ENCODE peak calls at places on chromosome 10, in four cellular contexts. E is activated CD4-positive, CD25-positive, alpha-beta regulatory T cell treated with anti-CD3 and anti-CD28 coated beads, Interleukin-2, amount 50 U/mL, for 16 hours; C is activated naive CD4-positive, alpha-beta T cell; N is astrocyte of the spinal cord. O is an unnamed sample.
A peak's percentile ranks its signal among the peaks of the same experiment; 100 is the strongest.

GRCh38 chr10:95236068-95236903 is 42.2 kb downstream of the ACSM6 start:
- DNase-seq in C (no peak), E (no peak), N (peak; percentile 81), O (peak; percentile 82)

GRCh38 chr10:76026176-76026771 is 594.9 kb downstream of the LRMDA start:
- DNase-seq in E (no peak), C (no peak), N (no peak), O (no peak)

GRCh38 chr10:42519761-42520460 is 118.5 kb downstream of the ZNF33B start:
- DNase-seq in N (peak; percentile 3), C (no peak), E (no peak), O (peak; percentile 1)

GRCh38 chr10:131320860-131321604 is 9.5 kb upstream of the TCERG1L start:
- DNase-seq in C (no peak), N (no peak), E (no peak), O (no peak)

GRCh38 chr10:92691042-92691590 is 1.4 kb downstream of the HHEX start:
- DNase-seq in C (no peak), E (no peak), N (no peak), O (no peak)

GRCh38 chr10:74363727-74364126 is 212.7 kb downstream of the ADK start:
- DNase-seq in N (no peak), C (no peak), E (no peak), O (no peak)

GRCh38 chr10:5547934-5548660 is 23.3 kb downstream of the CALML3 start:
- DNase-seq in C (no peak), N (peak; percentile 56), E (no peak), O (peak; percentile 90)

GRCh38 chr10:3573498-3573897 is 211.5 kb downstream of the KLF6 start:
- DNase-seq in N (no peak), E (no peak), C (no peak), O (no peak)

GRCh38 chr10:97024181-97025073 is 161.3 kb downstream of the SLIT1 start:
- DNase-seq in E (no peak), C (no peak), N (peak; percentile 77), O (peak; percentile 72)

GRCh38 chr10:94092848-94093247 is 99.1 kb downstream of the PLCE1 start:
- DNase-seq in N (peak; percentile 55), E (no peak), C (no peak), O (no peak)

O was measured in HT1080.